ENCODE peak calls at places on chromosome 21, in five cellular contexts. C, D, B, F and N are unnamed samples.

GRCh38 chr21:29056005-29056404 is 17.4 kb downstream of the CCT8 start:
- DNase-seq in C (no peak), D (no peak), B (no peak), F (no peak), N (no peak)

GRCh38 chr21:27477321-27477720 is 510.4 kb upstream of the ADAMTS5 start:
- DNase-seq in C (no peak), D (no peak), B (no peak), F (no peak), N (no peak)

GRCh38 chr21:43362306-43362927 is 64.5 kb downstream of the SIK1 start:
- DNase-seq in C (no peak), D (peak; percentile 83), B (peak; percentile 45), F (peak; percentile 59), N (peak; percentile 37)

GRCh38 chr21:45747233-45747766 is 103.8 kb downstream of the PCBP3 start:
- DNase-seq in C (no peak), D (no peak), B (no peak), F (no peak), N (no peak)

GRCh38 chr21:37868446-37868845 is 47.8 kb downstream of the KCNJ6 start:
- DNase-seq in C (no peak), D (no peak), B (no peak), F (no peak), N (no peak)

GRCh38 chr21:18951291-18952038 is 547.9 kb upstream of the TMPRSS15 start:
- DNase-seq in C (no peak), D (no peak), B (no peak), F (no peak), N (no peak)

GRCh38 chr21:37072988-37073416 is at the start of the genes PIGP and TTC3:
- DNase-seq in C (peak; percentile 73), D (peak; percentile 98), B (peak; percentile 84), F (peak; percentile 74), N (peak; percentile 67)

GRCh38 chr21:37921091-37921490 is 4.8 kb upstream of the KCNJ6 start:
- DNase-seq in C (no peak), D (no peak), B (no peak), F (no peak), N (no peak)

GRCh38 chr21:45460611-45461368 is 55.8 kb downstream of the COL18A1 start:
- DNase-seq in C (peak; percentile 81), D (no peak), B (peak; percentile 61), F (peak; percentile 72), N (peak; percentile 43)

GRCh38 chr21:39024538-39024937 is 158.7 kb downstream of the PSMG1 start:
- DNase-seq in C (no peak), D (no peak), B (no peak), F (no peak), N (no peak)

GRCh38 chr21:39025198-39025597 is 158.1 kb downstream of the PSMG1 start:
- DNase-seq in C (no peak), D (no peak), B (no peak), F (no peak), N (no peak)

GRCh38 chr21:39022035-39022900 is 161.0 kb downstream of the PSMG1 start:
- DNase-seq in C (no peak), D (no peak), B (no peak), F (no peak), N (no peak)

GRCh38 chr21:39021475-39021832 is 161.8 kb downstream of the PSMG1 start:
- DNase-seq in C (no peak), D (no peak), B (no peak), F (no peak), N (no peak)

DNA sequence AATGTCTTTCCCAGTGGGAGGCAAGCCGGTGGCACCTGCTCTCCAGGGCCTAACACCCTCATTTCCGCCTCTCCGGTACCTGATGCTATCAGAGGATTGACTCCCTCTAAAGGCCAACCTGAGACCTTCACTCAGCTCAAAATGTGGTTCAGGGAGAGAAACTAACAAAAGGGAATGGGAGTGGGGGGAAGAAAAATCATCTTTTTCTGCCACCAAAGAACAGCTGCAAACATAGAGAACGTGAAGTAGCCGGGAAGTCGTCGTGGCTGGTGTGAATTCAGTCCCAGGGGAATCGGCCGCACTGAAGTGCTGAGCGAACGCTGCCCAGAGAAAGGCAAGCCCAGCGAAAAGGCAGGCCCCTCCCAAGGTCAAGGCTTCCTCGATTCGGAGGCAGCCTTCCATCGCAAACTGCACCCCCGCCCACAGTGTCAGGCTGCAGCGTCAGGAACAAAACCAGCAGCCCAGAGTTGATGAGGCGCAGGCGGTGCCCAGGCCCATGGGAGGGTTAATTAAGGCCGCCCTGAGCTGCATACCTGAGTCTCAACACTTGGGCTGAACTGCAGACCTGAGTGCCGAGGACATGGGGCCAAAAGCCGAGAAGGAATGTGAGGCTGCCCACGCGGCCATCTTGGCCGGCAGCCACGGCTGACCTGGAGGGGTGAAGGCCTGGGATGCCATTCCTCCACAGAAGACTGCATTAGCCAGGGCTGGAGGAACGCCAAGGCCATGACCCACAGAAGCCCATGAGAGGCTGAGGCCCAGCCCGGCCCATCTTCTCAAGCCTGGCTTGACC is 160.2 kb downstream of the PSMG1 start:
- DNase-seq in C (no peak), D (peak; percentile 80), B (no peak), F (no peak), N (no peak)
- TF ChIP-seq CTCF in C (no peak), D (peak; percentile 28), B (peak; percentile 32), F (no peak), N (no peak)

GRCh38 chr21:33254766-33255165 is 11.4 kb upstream of the IL10RB start:
- DNase-seq in C (no peak), D (no peak), B (no peak), F (no peak), N (no peak)
- H3K4me3 ChIP-seq in C (no peak overlapping the region), D (no peak overlapping the region), B (no peak overlapping the region), F (no peak overlapping the region), N (no peak overlapping the region)

GRCh38 chr21:26169061-26169610 is 1.4 kb downstream of the APP start:
- DNase-seq in C (no peak), D (no peak), B (no peak), F (no peak), N (no peak)
- TF ChIP-seq CTCF in C (peak; percentile 51), D (peak; percentile 44), B (peak; percentile 63), F (peak; percentile 57), N (peak; percentile 17)

DNA sequence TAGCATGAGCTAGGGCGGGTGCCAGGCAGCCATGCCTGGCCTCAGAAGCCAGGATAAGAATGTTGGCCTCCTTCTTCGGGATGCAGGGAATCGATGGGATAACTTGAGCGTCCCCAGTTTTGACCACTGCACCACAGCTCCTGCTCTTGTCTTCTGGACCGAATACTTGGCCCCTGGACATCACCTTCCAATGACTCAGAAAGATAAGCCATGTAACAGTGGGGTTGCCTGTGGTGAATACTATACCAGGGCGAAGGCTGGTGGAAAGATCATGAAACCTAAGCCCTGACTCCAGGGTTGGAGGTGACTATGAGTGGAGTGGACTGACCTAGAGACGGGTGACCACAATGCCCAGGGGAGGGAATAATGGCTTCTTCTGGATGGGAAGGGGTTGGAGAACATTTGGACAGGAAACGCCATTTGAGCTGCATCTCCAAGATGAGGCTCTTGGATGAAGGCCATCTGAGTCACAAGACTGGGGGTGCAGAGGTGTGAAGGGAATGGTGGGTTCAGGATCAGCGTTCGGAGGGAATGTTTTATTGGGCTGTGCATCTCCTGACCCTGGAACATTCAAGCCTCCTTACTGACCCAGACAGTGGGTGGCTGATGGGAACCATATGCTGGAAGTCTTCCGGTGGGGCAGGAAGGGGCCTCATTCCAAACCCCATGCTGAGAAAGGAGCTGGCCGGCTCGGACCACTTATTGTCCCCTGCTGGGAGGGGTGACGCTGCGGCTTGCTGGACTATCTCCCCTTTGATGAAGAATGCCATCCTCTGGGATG is 18.5 kb upstream of the KCNE2 start:
- DNase-seq in C (no peak), D (no peak), B (no peak), F (peak; percentile 44), N (peak; percentile 91)
- H3K4me3 ChIP-seq in C (no peak overlapping the region), D (no peak overlapping the region), B (no peak overlapping the region), F (no peak overlapping the region), N (no peak overlapping the region)

DNA sequence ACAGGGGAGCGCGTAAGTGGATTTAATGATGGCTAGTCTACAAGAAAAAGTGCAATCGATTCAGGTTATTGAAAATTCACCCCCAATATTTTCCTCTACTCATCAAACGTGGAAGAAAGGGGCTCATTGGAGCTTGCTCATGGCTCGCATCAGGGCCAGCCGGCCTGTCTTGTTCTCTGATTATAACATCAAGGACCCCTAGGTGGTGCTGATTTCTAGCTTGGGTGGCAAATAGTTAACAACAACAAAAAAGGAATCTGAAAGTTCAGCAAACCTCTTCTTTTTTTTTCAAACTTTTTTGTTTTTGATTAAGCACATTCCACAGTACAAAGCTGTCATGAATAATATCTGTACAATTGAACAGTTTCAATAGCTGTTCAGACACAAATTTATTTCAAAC is 35.8 kb upstream of the SOD1 start:
- DNase-seq in C (no peak), D (no peak), B (no peak), F (no peak), N (no peak)
- TF ChIP-seq CTCF in C (no peak), D (no peak), B (peak; percentile 21), F (no peak), N (no peak)

GRCh38 chr21:17463441-17463840 is 49.4 kb upstream of the CXADR start:
- DNase-seq in C (peak; percentile 67), D (no peak), B (peak; percentile 76), F (peak; percentile 80), N (peak; percentile 74)
- H3K4me3 ChIP-seq in C (no peak overlapping the region), D (no peak overlapping the region), B (no peak overlapping the region), F (no peak overlapping the region), N (no peak overlapping the region)

GRCh38 chr21:16084776-16085364 is 355.1 kb downstream of the USP25 start:
- DNase-seq in C (no peak), D (peak; percentile 42), B (no peak), F (peak; percentile 25), N (peak; percentile 55)

GRCh38 chr21:16085436-16085835 is 355.7 kb downstream of the USP25 start:
- DNase-seq in C (no peak), D (no peak), B (no peak), F (no peak), N (no peak)

GRCh38 chr21:16079830-16080229 is 350.0 kb downstream of the USP25 start:
- DNase-seq in C (no peak), D (no peak), B (no peak), F (no peak), N (no peak)

GRCh38 chr21:16081304-16081703 is 351.5 kb downstream of the USP25 start:
- DNase-seq in C (no peak), D (no peak), B (no peak), F (no peak), N (no peak)

DNA sequence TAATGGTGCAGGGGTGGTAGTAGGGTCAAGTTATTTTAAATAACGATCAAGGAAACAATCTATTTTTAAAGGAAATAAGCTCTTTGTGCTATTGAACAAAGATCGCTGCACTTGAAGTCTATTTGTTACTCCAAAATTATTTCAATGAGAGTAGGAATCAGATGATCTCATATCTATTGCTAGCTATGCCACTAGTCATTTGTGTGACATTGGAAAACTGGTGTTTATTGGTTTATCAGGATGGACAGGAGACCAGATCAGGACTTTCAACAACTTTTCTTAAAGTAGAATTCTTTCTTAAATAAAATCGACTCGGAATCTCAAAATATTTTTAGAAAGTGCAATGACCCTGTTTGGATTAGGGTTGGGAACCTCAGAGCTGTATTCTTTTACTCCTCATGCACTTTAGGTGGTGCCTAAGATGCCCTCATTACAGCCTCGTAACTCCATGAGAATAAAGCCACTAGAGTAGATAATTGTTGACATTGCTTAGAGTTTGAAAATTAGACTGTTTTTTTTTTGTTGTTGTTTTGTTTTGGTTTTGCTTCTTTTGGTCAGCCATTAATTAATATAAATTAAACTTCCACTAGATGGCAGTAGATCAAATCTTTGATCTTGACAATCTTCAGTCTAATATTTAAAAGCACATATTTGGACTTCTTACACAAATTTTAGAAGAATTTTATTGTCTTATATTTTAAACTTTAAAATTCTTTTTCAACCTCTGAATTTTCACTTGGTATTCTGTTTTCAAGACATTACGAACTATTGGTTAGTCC is 352.4 kb downstream of the USP25 start:
- DNase-seq in C (no peak), D (no peak), B (no peak), F (no peak), N (no peak)
- TF ChIP-seq CTCF in C (peak; percentile 14), D (peak; percentile 52), B (peak; percentile 39), F (peak; percentile 30), N (no peak)

GRCh38 chr21:41948404-41948895 is 5.4 kb downstream of the C2CD2 start:
- DNase-seq in C (no peak), D (no peak), B (no peak), F (no peak), N (no peak)
- H3K4me3 ChIP-seq in C (no peak overlapping the region), D (no peak overlapping the region), B (no peak overlapping the region), F (no peak overlapping the region), N (no peak overlapping the region)